ENCODE peak calls at places on chromosomes 2 and 18, in six cellular contexts. V, F, P, I, D and W are unnamed samples.

GRCh38 chr2:199602271-199602895 is 144.6 kb upstream of the SATB2 start:
- DNase-seq in D (no peak), P (no peak), I (no peak), V (peak), F (peak), W (no peak)

GRCh38 chr2:241810304-241811208 is 1.6 kb downstream of the NEU4 start:
- DNase-seq in F (peak), I (no peak), V (peak), D (no peak), P (peak), W (peak)

GRCh38 chr2:178142274-178143065 is 30.2 kb downstream of the RBM45 start:
- DNase-seq in I (no peak), P (no peak), F (no peak), V (no peak), D (no peak), W (no peak)

GRCh38 chr2:226796840-226797288 is 2.8 kb downstream of the IRS1 start:
- DNase-seq in V (peak), D (peak), F (peak), P (peak), I (no peak), W (no peak)

GRCh38 chr2:60260646-60261296 is 292.7 kb downstream of the BCL11A start:
- DNase-seq in V (no peak), F (no peak), I (no peak), P (no peak), D (peak), W (no peak)

GRCh38 chr2:43110442-43110871 is 115.9 kb downstream of the ZFP36L2 start:
- DNase-seq in F (no peak), V (peak), I (no peak), P (no peak), D (no peak), W (no peak)

GRCh38 chr2:98484121-98484557 is 39.5 kb downstream of the INPP4A start:
- DNase-seq in V (no peak), P (no peak), F (peak), D (no peak), I (no peak), W (no peak)

GRCh38 chr18:25169701-25170100 is 182.3 kb downstream of the ZNF521 start:
- DNase-seq in D (no peak), I (no peak), P (no peak), F (no peak), V (no peak), W (no peak)

GRCh38 chr2:156818221-156818620 is 382.0 kb downstream of the GPD2 start:
- DNase-seq in I (no peak), V (peak), D (no peak), F (no peak), P (no peak), W (no peak)

GRCh38 chr2:45442026-45442425 is 169.0 kb downstream of the SRBD1 start:
- DNase-seq in I (no peak), D (no peak), F (no peak), V (no peak), P (no peak), W (no peak)

GRCh38 chr2:10919776-10920606 is 8.3 kb downstream of the KCNF1 start:
- DNase-seq in D (no peak), V (peak), P (no peak), I (no peak), F (no peak), W (no peak)

GRCh38 chr2:74704216-74704615 is 50.2 kb downstream of the SEMA4F start:
- DNase-seq in F (no peak), P (no peak), D (no peak), V (no peak), I (no peak), W (no peak)

GRCh38 chr2:112627060-112628040 is 18.4 kb upstream of the SLC20A1 start:
- DNase-seq in P (peak), D (peak), V (peak), I (peak), F (no peak), W (peak)

GRCh38 chr2:69993708-69994107 is 32.3 kb upstream of the ASPRV1 start:
- DNase-seq in I (no peak), V (peak), D (no peak), P (no peak), F (no peak), W (peak)

GRCh38 chr2:188293601-188294482 is 2.2 kb downstream of the GULP1 start:
- DNase-seq in P (peak), F (peak), V (peak), D (peak), I (peak), W (peak)

GRCh38 chr2:64354857-64355680 is 98.9 kb upstream of the LGALSL start:
- DNase-seq in I (no peak), D (no peak), V (no peak), P (no peak), F (no peak), W (no peak)

GRCh38 chr2:159146930-159147666 is 139.4 kb downstream of the WDSUB1 start:
- DNase-seq in P (no peak), I (peak), F (peak), V (no peak), D (peak), W (no peak)

GRCh38 chr2:47040662-47041061 is 114.4 kb downstream of the STPG4 start:
- DNase-seq in I (no peak), V (no peak), D (no peak), P (no peak), F (no peak), W (no peak)

GRCh38 chr2:47041065-47041464 is 114.0 kb downstream of the STPG4 start:
- DNase-seq in V (no peak), I (no peak), D (no peak), P (peak), F (no peak), W (no peak)

GRCh38 chr2:47041891-47042684 is 113.0 kb downstream of the STPG4 start:
- DNase-seq in F (no peak), I (no peak), D (no peak), P (no peak), V (no peak), W (no peak)

GRCh38 chr2:47043891-47044239 is 111.2 kb downstream of the STPG4 start:
- DNase-seq in F (no peak), D (no peak), V (no peak), P (no peak), I (no peak), W (no peak)

GRCh38 chr2:47043142-47043890 is 111.8 kb downstream of the STPG4 start:
- DNase-seq in F (no peak), I (peak), P (peak), D (no peak), V (peak), W (peak)
- TF ChIP-seq CTCF in F (no peak), I (no peak), P (no peak), D (no peak), V (peak), W (no peak)

GRCh38 chr18:10044054-10044453 is 130.2 kb downstream of the VAPA start:
- DNase-seq in F (no peak), I (no peak), D (no peak), V (peak), P (no peak), W (no peak)

GRCh38 chr18:10046178-10046807 is 132.5 kb downstream of the VAPA start:
- DNase-seq in F (no peak), D (peak), P (no peak), I (no peak), V (peak), W (no peak)

GRCh38 chr18:10049721-10050120 is 135.9 kb downstream of the VAPA start:
- DNase-seq in I (no peak), F (peak), D (no peak), P (no peak), V (no peak), W (no peak)

GRCh38 chr18:10045296-10045891 is 131.6 kb downstream of the VAPA start:
- DNase-seq in P (no peak), I (no peak), D (no peak), F (no peak), V (peak), W (no peak)

GRCh38 chr18:10047237-10047636 is 133.4 kb downstream of the VAPA start:
- DNase-seq in D (no peak), V (no peak), F (no peak), P (no peak), I (no peak), W (no peak)
- H3K27ac ChIP-seq in D (peak), V (no peak), F (no peak), P (no peak), I (no peak), W (peak)

DNA sequence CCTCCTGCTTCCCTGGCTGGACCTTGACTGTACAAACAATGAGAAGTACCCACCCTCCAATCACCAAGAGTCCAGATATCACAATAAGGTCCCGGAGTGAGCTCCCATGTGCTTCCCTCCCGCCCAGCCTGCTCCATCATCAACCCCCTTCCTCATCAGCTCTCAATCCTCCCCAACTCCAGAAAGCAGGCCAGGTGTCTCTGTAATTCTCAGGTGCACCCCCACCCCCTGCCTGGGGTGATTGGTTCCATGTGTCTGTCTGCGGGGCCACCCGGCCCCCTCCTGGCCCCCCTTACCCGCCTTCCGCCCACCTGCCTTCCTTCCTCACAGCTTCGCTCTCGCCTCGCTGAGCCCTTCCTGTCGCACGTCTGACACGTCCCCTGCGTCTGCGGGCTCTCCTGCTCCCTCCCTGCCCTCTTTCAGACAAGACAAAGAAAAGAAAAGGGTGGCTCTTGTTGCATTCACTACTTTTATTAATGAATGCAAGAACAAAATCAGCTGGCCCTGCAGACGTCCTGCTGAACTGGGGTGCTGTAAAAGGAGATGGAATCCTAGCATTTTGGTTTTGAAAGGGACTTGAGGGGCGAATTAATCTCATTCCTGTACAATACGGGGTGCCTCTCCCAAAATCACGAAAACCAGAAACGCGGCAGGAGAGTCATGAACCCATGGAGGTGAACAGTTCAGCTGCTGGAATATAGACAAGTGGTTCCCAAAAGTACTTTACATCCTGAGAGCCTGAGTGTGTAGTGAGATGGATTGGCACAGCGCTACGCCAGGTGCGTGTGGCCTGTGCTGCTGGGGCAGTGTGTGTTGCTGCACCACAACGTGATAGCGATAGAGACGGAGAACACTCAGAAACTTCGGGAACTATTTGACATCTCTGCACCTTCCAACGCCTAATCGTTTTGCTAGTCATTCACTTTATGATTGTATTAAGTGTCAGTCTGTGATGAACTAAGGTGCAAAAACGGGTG is 26.4 kb upstream of the IGFBP2 start:
- DNase-seq in F (no peak), D (no peak), V (peak), I (no peak), P (no peak), W (no peak)
- H3K4me3 ChIP-seq in F (no peak), D (no peak), V (peak), I (no peak), P (no peak), W (no peak)

GRCh38 chr2:124534015-124534414 is 508.9 kb downstream of the CNTNAP5 start:
- DNase-seq in I (no peak), D (no peak), P (no peak), F (no peak), V (no peak), W (no peak)
- TF ChIP-seq CTCF in I (no peak), D (no peak), P (no peak), F (no peak), V (no peak), W (no peak)

DNA sequence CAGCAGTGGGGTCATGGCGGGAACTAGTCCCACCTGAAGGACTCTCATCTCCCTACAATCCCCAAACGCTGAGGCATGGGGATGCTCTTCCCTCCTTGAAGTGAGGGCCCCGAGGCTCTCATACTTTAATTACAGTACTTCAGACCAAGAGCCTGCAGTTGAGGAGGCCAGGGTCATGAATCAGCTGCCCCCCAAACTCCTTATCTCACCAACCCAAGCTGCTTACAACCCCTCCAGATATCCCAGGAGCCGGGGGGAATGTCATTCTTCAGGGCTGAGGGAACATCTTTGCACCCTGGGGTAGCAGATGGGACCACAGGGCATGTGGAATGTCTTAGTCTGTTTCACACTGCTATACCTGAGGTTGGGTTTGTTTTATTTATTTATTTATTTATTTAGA is 2.8 kb upstream of the CAPN10 start:
- DNase-seq in V (no peak), F (no peak), I (no peak), P (no peak), D (no peak), W (no peak)
- H3K27ac ChIP-seq in V (no peak), F (no peak), I (no peak), P (peak), D (no peak), W (no peak)

GRCh38 chr2:25253153-25253617 is 84.8 kb upstream of the POMC start:
- DNase-seq in F (no peak), D (no peak), P (no peak), V (no peak), I (no peak), W (no peak)
- H3K4me3 ChIP-seq in F (peak), D (peak), P (peak), V (peak), I (no peak), W (peak)

DNA sequence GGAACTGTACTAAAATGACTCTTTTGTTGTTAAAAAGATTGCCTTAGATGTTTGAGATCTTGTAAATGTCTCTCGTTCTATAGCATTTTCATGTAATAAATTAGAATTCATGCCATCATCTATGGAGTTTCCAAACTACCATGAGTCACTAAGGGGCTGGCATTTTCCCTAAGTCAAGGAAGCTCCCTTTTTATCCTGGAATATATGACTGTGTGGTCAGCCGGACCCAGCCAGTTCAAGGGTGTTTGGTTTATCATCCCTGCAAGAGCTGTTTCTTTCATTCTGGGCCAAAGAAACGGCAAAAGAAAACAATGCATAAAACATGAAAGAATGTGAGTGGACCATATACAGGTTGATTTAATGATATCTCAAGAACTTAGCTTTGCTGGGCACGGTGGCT is 3.9 kb downstream of the CXCR2 start:
- DNase-seq in I (no peak), D (no peak), V (no peak), P (no peak), F (no peak), W (no peak)
- TF ChIP-seq CTCF in I (no peak), D (no peak), V (no peak), P (no peak), F (no peak), W (no peak)

GRCh38 chr2:68362069-68362468 is 3.0 kb upstream of the PLEK start:
- DNase-seq in V (peak), D (peak), I (peak), P (peak), F (peak), W (peak)
- H3K27ac ChIP-seq in V (no peak), D (peak), I (no peak), P (no peak), F (no peak), W (no peak)

GRCh38 chr2:1366546-1367134 is 46.6 kb upstream of the TPO start:
- DNase-seq in F (no peak), I (peak), D (no peak), V (no peak), P (peak), W (no peak)
- H3K4me3 ChIP-seq in F (no peak), I (no peak), D (no peak), V (no peak), P (no peak), W (no peak)